ENCODE peak calls at places on chromosome 18, in four cellular contexts. One of them, this sample, is unnamed.

GRCh38 chr18:23487738-23488625 is 15.3 kb upstream of the RMC1 start:
- DNase-seq in PC-3: peak
- DNase-seq in spleen: peak
- DNase-seq in psoas muscle: no peak
- DNase-seq in this sample: no peak

GRCh38 chr18:54191352-54191751 is 33.1 kb downstream of the MBD2 start:
- DNase-seq in PC-3: peak
- DNase-seq in spleen: no peak
- DNase-seq in psoas muscle: no peak
- DNase-seq in this sample: peak

GRCh38 chr18:70578480-70578879 is 289.6 kb downstream of the SOCS6 start:
- DNase-seq in PC-3: no peak
- DNase-seq in spleen: no peak
- DNase-seq in psoas muscle: peak
- DNase-seq in this sample: no peak

GRCh38 chr18:31061945-31062344 is 19.4 kb upstream of the DSC3 start:
- DNase-seq in PC-3: no peak
- DNase-seq in spleen: no peak
- DNase-seq in psoas muscle: no peak
- DNase-seq in this sample: no peak

GRCh38 chr18:59140287-59140885 is 702 bp downstream of the SEC11C start:
- DNase-seq in PC-3: peak
- DNase-seq in spleen: no peak
- DNase-seq in psoas muscle: no peak
- DNase-seq in this sample: peak

GRCh38 chr18:46660955-46661749 is 4.1 kb upstream of the LOXHD1 start:
- DNase-seq in PC-3: no peak
- DNase-seq in spleen: peak
- DNase-seq in psoas muscle: no peak
- DNase-seq in this sample: no peak

GRCh38 chr18:63564021-63564420 is 21.9 kb downstream of the SERPINB12 start:
- DNase-seq in PC-3: no peak
- DNase-seq in spleen: no peak
- DNase-seq in psoas muscle: no peak
- DNase-seq in this sample: no peak

GRCh38 chr18:68215931-68216330 is 499.0 kb downstream of the TMX3 start:
- DNase-seq in PC-3: peak
- DNase-seq in spleen: no peak
- DNase-seq in psoas muscle: no peak
- DNase-seq in this sample: peak

GRCh38 chr18:32735781-32736180 is 37.0 kb downstream of the KLHL14 start:
- DNase-seq in PC-3: peak
- DNase-seq in spleen: no peak
- DNase-seq in psoas muscle: no peak
- DNase-seq in this sample: peak

GRCh38 chr18:45920367-45920766 is 46.8 kb downstream of the EPG5 start:
- DNase-seq in PC-3: peak
- DNase-seq in spleen: peak
- DNase-seq in psoas muscle: peak
- DNase-seq in this sample: peak

GRCh38 chr18:63677490-63678225 is 16.0 kb upstream of the SERPINB3 start:
- DNase-seq in PC-3: peak
- DNase-seq in spleen: no peak
- DNase-seq in psoas muscle: no peak
- DNase-seq in this sample: peak

GRCh38 chr18:10860382-10860781 is 289.0 kb downstream of the PIEZO2 start:
- DNase-seq in PC-3: no peak
- DNase-seq in spleen: no peak
- DNase-seq in psoas muscle: no peak
- DNase-seq in this sample: no peak

GRCh38 chr18:54149078-54149697 is 75.3 kb downstream of the MBD2 start:
- DNase-seq in PC-3: peak
- DNase-seq in spleen: no peak
- DNase-seq in psoas muscle: peak
- DNase-seq in this sample: peak

GRCh38 chr18:43662657-43663056 is 385.4 kb upstream of the SYT4 start:
- DNase-seq in PC-3: peak
- DNase-seq in spleen: no peak
- DNase-seq in psoas muscle: no peak
- DNase-seq in this sample: peak

GRCh38 chr18:24982831-24983230 is 369.1 kb downstream of the ZNF521 start:
- DNase-seq in PC-3: peak
- DNase-seq in spleen: no peak
- DNase-seq in psoas muscle: no peak
- DNase-seq in this sample: peak

GRCh38 chr18:12034241-12035100 is 53.2 kb downstream of the IMPA2 start:
- DNase-seq in PC-3: no peak
- DNase-seq in spleen: no peak
- DNase-seq in psoas muscle: no peak
- DNase-seq in this sample: no peak

GRCh38 chr18:7568426-7568825 is 1.3 kb downstream of the PTPRM start:
- DNase-seq in PC-3: peak
- DNase-seq in spleen: peak
- DNase-seq in psoas muscle: peak
- DNase-seq in this sample: no peak

GRCh38 chr18:67476585-67476984 is 39.9 kb downstream of the DSEL start:
- DNase-seq in PC-3: no peak
- DNase-seq in spleen: no peak
- DNase-seq in psoas muscle: no peak
- DNase-seq in this sample: no peak

GRCh38 chr18:723541-723940 is 11.1 kb upstream of the ENOSF1 start:
- DNase-seq in PC-3: no peak
- DNase-seq in spleen: no peak
- DNase-seq in psoas muscle: no peak
- DNase-seq in this sample: no peak

GRCh38 chr18:67243799-67244587 is 272.5 kb downstream of the DSEL start:
- DNase-seq in PC-3: no peak
- DNase-seq in spleen: no peak
- DNase-seq in psoas muscle: no peak
- DNase-seq in this sample: peak

GRCh38 chr18:3595282-3596273 is 145.6 kb downstream of the TGIF1 start:
- DNase-seq in PC-3: peak
- DNase-seq in spleen: no peak
- DNase-seq in psoas muscle: peak
- DNase-seq in this sample: peak

GRCh38 chr18:80246656-80247402 is 485 bp downstream of the PARD6G start:
- DNase-seq in PC-3: peak
- DNase-seq in spleen: no peak
- DNase-seq in psoas muscle: peak
- DNase-seq in this sample: peak

GRCh38 chr18:59708988-59709387 is 11.8 kb upstream of the CCBE1 start:
- DNase-seq in PC-3: no peak
- DNase-seq in spleen: no peak
- DNase-seq in psoas muscle: no peak
- DNase-seq in this sample: no peak

GRCh38 chr18:36527740-36528455 is 230.4 kb downstream of the FHOD3 start:
- DNase-seq in PC-3: peak
- DNase-seq in spleen: no peak
- DNase-seq in psoas muscle: no peak
- DNase-seq in this sample: no peak

GRCh38 chr18:25490316-25490715 is 138.3 kb upstream of the ZNF521 start:
- DNase-seq in PC-3: no peak
- DNase-seq in spleen: no peak
- DNase-seq in psoas muscle: no peak
- DNase-seq in this sample: no peak

GRCh38 chr18:34848695-34849094 is 138.6 kb downstream of the DTNA start:
- DNase-seq in PC-3: no peak
- DNase-seq in spleen: no peak
- DNase-seq in psoas muscle: no peak
- DNase-seq in this sample: no peak

GRCh38 chr18:22391571-22392359 is 25.9 kb downstream of the CTAGE1 start:
- DNase-seq in PC-3: peak
- DNase-seq in spleen: no peak
- DNase-seq in psoas muscle: peak
- DNase-seq in this sample: peak

GRCh38 chr18:51120809-51121596 is 76.5 kb downstream of the MEX3C start:
- DNase-seq in PC-3: no peak
- DNase-seq in spleen: no peak
- DNase-seq in psoas muscle: no peak
- DNase-seq in this sample: no peak

GRCh38 chr18:26556573-26556972 is 8.2 kb upstream of the KCTD1 start:
- DNase-seq in PC-3: no peak
- DNase-seq in spleen: no peak
- DNase-seq in psoas muscle: no peak
- DNase-seq in this sample: peak
- H3K27ac ChIP-seq in PC-3: no peak
- H3K27ac ChIP-seq in spleen: no peak
- H3K27ac ChIP-seq in psoas muscle: no peak
- H3K27ac ChIP-seq in this sample: no peak

GRCh38 chr18:9809686-9810085 is 76.1 kb upstream of the TXNDC2 start:
- DNase-seq in PC-3: no peak
- DNase-seq in spleen: no peak
- DNase-seq in psoas muscle: no peak
- DNase-seq in this sample: no peak
- H3K27ac ChIP-seq in PC-3: no peak
- H3K27ac ChIP-seq in spleen: no peak
- H3K27ac ChIP-seq in psoas muscle: no peak
- H3K27ac ChIP-seq in this sample: no peak

GRCh38 chr18:8610442-8610801 is 1.2 kb downstream of the RAB12 start:
- DNase-seq in PC-3: peak
- DNase-seq in spleen: no peak
- DNase-seq in psoas muscle: no peak
- DNase-seq in this sample: peak
- H3K27ac ChIP-seq in PC-3: no peak
- H3K27ac ChIP-seq in spleen: peak
- H3K27ac ChIP-seq in psoas muscle: peak
- H3K27ac ChIP-seq in this sample: peak

GRCh38 chr18:2180586-2180985 is 390.7 kb downstream of the METTL4 start:
- DNase-seq in PC-3: no peak
- DNase-seq in spleen: no peak
- DNase-seq in psoas muscle: no peak
- DNase-seq in this sample: no peak
- H3K27ac ChIP-seq in PC-3: no peak
- H3K27ac ChIP-seq in spleen: no peak
- H3K27ac ChIP-seq in psoas muscle: no peak
- H3K27ac ChIP-seq in this sample: no peak

GRCh38 chr18:48992791-48993555 is 42.2 kb upstream of the SMAD7 start:
- DNase-seq in PC-3: no peak
- DNase-seq in spleen: peak
- DNase-seq in psoas muscle: no peak
- DNase-seq in this sample: no peak

GRCh38 chr18:48996041-48996440 is 45.3 kb upstream of the SMAD7 start:
- DNase-seq in PC-3: no peak
- DNase-seq in spleen: no peak
- DNase-seq in psoas muscle: no peak
- DNase-seq in this sample: no peak

GRCh38 chr18:48993586-48993985 is 42.8 kb upstream of the SMAD7 start:
- DNase-seq in PC-3: peak
- DNase-seq in spleen: no peak
- DNase-seq in psoas muscle: no peak
- DNase-seq in this sample: peak

GRCh38 chr18:48994926-48995835 is 44.4 kb upstream of the SMAD7 start:
- DNase-seq in PC-3: no peak
- DNase-seq in spleen: no peak
- DNase-seq in psoas muscle: no peak
- DNase-seq in this sample: no peak

GRCh38 chr18:48994044-48994651 is 43.4 kb upstream of the SMAD7 start:
- DNase-seq in PC-3: peak
- DNase-seq in spleen: no peak
- DNase-seq in psoas muscle: peak
- DNase-seq in this sample: no peak
- H3K27ac ChIP-seq in PC-3: peak
- H3K27ac ChIP-seq in spleen: peak
- H3K27ac ChIP-seq in psoas muscle: peak
- H3K27ac ChIP-seq in this sample: no peak

GRCh38 chr18:13696961-13697360 is 29.4 kb downstream of the FAM210A start:
- DNase-seq in PC-3: no peak
- DNase-seq in spleen: no peak
- DNase-seq in psoas muscle: no peak
- DNase-seq in this sample: peak
- H3K27ac ChIP-seq in PC-3: no peak
- H3K27ac ChIP-seq in spleen: no peak
- H3K27ac ChIP-seq in psoas muscle: no peak
- H3K27ac ChIP-seq in this sample: no peak